ENCODE peak calls at places on chromosome 21, in nine cellular contexts. One of them, this sample, is unnamed.

GRCh38 chr21:29075706-29076447 is 2.4 kb upstream of the CCT8 start:
- DNase-seq in stomach: no peak
- DNase-seq in H9: no peak
- DNase-seq in AG09319: no peak
- DNase-seq in AG09309: no peak
- DNase-seq in nephron progenitor cell: no peak
- DNase-seq in activated B cell treated with CpG ODN at 0.5 μM for 24 hours: no peak
- DNase-seq in HL-60: no peak
- DNase-seq in lower lobe of right lung: no peak
- DNase-seq in this sample: no peak

GRCh38 chr21:32771134-32771523 is 426 bp downstream of the PAXBP1 start:
- DNase-seq in stomach: peak
- DNase-seq in H9: peak
- DNase-seq in AG09319: no peak
- DNase-seq in AG09309: no peak
- DNase-seq in nephron progenitor cell: peak
- DNase-seq in activated B cell treated with CpG ODN at 0.5 μM for 24 hours: no peak
- DNase-seq in HL-60: peak
- DNase-seq in lower lobe of right lung: peak
- DNase-seq in this sample: peak

GRCh38 chr21:29194342-29194741 is 63.9 kb downstream of the MAP3K7CL start:
- DNase-seq in stomach: no peak
- DNase-seq in H9: no peak
- DNase-seq in AG09319: no peak
- DNase-seq in AG09309: no peak
- DNase-seq in nephron progenitor cell: no peak
- DNase-seq in activated B cell treated with CpG ODN at 0.5 μM for 24 hours: no peak
- DNase-seq in HL-60: no peak
- DNase-seq in lower lobe of right lung: no peak
- DNase-seq in this sample: no peak

GRCh38 chr21:38082936-38083335 is 166.7 kb upstream of the KCNJ6 start:
- DNase-seq in stomach: no peak
- DNase-seq in H9: no peak
- DNase-seq in AG09319: no peak
- DNase-seq in AG09309: no peak
- DNase-seq in nephron progenitor cell: no peak
- DNase-seq in activated B cell treated with CpG ODN at 0.5 μM for 24 hours: no peak
- DNase-seq in HL-60: no peak
- DNase-seq in lower lobe of right lung: no peak
- DNase-seq in this sample: no peak

GRCh38 chr21:28235169-28235892 is 757.3 kb downstream of the LTN1 start:
- DNase-seq in stomach: no peak
- DNase-seq in H9: peak
- DNase-seq in AG09319: no peak
- DNase-seq in AG09309: no peak
- DNase-seq in nephron progenitor cell: no peak
- DNase-seq in activated B cell treated with CpG ODN at 0.5 μM for 24 hours: no peak
- DNase-seq in HL-60: peak
- DNase-seq in lower lobe of right lung: peak
- DNase-seq in this sample: no peak

GRCh38 chr21:33643658-33644311 is 1.5 kb downstream of the ITSN1 start:
- DNase-seq in stomach: no peak
- DNase-seq in H9: no peak
- DNase-seq in AG09319: no peak
- DNase-seq in AG09309: no peak
- DNase-seq in nephron progenitor cell: peak
- DNase-seq in activated B cell treated with CpG ODN at 0.5 μM for 24 hours: no peak
- DNase-seq in HL-60: no peak
- DNase-seq in lower lobe of right lung: no peak
- DNase-seq in this sample: no peak

GRCh38 chr21:40166291-40166843 is 299.1 kb downstream of the PCP4 start:
- DNase-seq in stomach: no peak
- DNase-seq in H9: no peak
- DNase-seq in AG09319: no peak
- DNase-seq in AG09309: no peak
- DNase-seq in nephron progenitor cell: no peak
- DNase-seq in activated B cell treated with CpG ODN at 0.5 μM for 24 hours: no peak
- DNase-seq in HL-60: no peak
- DNase-seq in lower lobe of right lung: no peak
- DNase-seq in this sample: no peak

GRCh38 chr21:38290809-38291208 is 34.0 kb downstream of the KCNJ15 start:
- DNase-seq in stomach: no peak
- DNase-seq in H9: no peak
- DNase-seq in AG09319: no peak
- DNase-seq in AG09309: no peak
- DNase-seq in nephron progenitor cell: no peak
- DNase-seq in activated B cell treated with CpG ODN at 0.5 μM for 24 hours: no peak
- DNase-seq in HL-60: no peak
- DNase-seq in lower lobe of right lung: no peak
- DNase-seq in this sample: no peak

GRCh38 chr21:33171584-33172169 is 58.1 kb upstream of the IFNAR2 start:
- DNase-seq in stomach: no peak
- DNase-seq in H9: no peak
- DNase-seq in AG09319: no peak
- DNase-seq in AG09309: no peak
- DNase-seq in nephron progenitor cell: no peak
- DNase-seq in activated B cell treated with CpG ODN at 0.5 μM for 24 hours: no peak
- DNase-seq in HL-60: no peak
- DNase-seq in lower lobe of right lung: no peak
- DNase-seq in this sample: no peak

GRCh38 chr21:38613686-38614085 is 115.4 kb upstream of the ERG start:
- DNase-seq in stomach: no peak
- DNase-seq in H9: no peak
- DNase-seq in AG09319: no peak
- DNase-seq in AG09309: no peak
- DNase-seq in nephron progenitor cell: no peak
- DNase-seq in activated B cell treated with CpG ODN at 0.5 μM for 24 hours: no peak
- DNase-seq in HL-60: no peak
- DNase-seq in lower lobe of right lung: no peak
- DNase-seq in this sample: no peak

GRCh38 chr21:37000381-37000780 is 6.1 kb upstream of the RIPPLY3 start:
- DNase-seq in stomach: no peak
- DNase-seq in H9: no peak
- DNase-seq in AG09319: no peak
- DNase-seq in AG09309: no peak
- DNase-seq in nephron progenitor cell: no peak
- DNase-seq in activated B cell treated with CpG ODN at 0.5 μM for 24 hours: no peak
- DNase-seq in HL-60: no peak
- DNase-seq in lower lobe of right lung: no peak
- DNase-seq in this sample: no peak

DNA sequence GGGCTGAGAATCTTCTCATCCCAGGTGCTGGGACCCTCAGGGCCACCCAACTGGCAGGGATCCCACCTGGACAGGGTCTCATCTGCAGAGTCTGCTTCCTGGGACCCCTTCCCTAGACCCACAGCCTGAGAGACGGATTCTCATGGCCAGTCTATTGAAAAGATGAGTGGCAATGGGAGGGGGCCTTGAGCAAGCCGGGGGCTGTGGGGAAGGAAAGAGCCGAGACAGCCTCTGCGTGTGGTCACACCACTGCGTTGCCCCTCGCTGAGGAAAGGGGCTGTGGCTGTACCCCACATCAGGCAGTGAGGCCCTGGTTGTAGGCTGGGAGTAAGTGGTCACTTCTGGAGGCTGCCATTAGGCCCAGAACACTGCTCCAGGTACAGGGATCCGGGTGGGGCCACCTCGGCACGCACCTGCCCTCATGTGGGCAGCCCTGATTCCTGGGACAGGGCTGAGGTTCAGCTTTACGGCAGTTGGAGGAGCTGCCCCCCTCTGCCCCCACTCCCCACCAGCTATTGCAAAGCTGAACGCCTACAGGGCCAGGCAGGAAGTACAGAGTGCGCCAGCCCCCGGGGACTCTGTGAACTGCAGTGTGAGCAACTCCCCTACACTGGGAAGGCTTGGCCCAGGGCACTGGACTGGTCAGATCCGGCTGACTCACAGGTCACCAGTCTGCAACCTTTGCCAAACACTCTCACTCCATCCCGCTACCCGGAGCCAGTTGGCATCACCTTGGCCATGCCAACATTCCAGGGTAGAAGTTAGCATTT is 106.9 kb downstream of the RIPK4 start:
- DNase-seq in stomach: no peak
- DNase-seq in H9: no peak
- DNase-seq in AG09319: no peak
- DNase-seq in AG09309: no peak
- DNase-seq in nephron progenitor cell: peak
- DNase-seq in activated B cell treated with CpG ODN at 0.5 μM for 24 hours: no peak
- DNase-seq in HL-60: no peak
- DNase-seq in lower lobe of right lung: no peak
- DNase-seq in this sample: no peak
- TF ChIP-seq CTCF in stomach: no peak
- TF ChIP-seq CTCF in H9: no peak
- TF ChIP-seq CTCF in AG09319: no peak
- TF ChIP-seq CTCF in AG09309: no peak
- TF ChIP-seq CTCF in nephron progenitor cell: no peak
- TF ChIP-seq CTCF in activated B cell treated with CpG ODN at 0.5 μM for 24 hours: no peak
- TF ChIP-seq CTCF in HL-60: no peak
- TF ChIP-seq CTCF in lower lobe of right lung: no peak
- TF ChIP-seq CTCF in this sample: peak

GRCh38 chr21:44456207-44456914 is 1.1 kb downstream of the LRRC3 start:
- DNase-seq in stomach: no peak
- DNase-seq in H9: no peak
- DNase-seq in AG09319: no peak
- DNase-seq in AG09309: no peak
- DNase-seq in nephron progenitor cell: no peak
- DNase-seq in activated B cell treated with CpG ODN at 0.5 μM for 24 hours: no peak
- DNase-seq in HL-60: no peak
- DNase-seq in lower lobe of right lung: peak
- DNase-seq in this sample: no peak
- TF ChIP-seq CTCF in stomach: no peak
- TF ChIP-seq CTCF in H9: no peak
- TF ChIP-seq CTCF in AG09319: no peak
- TF ChIP-seq CTCF in AG09309: no peak
- TF ChIP-seq CTCF in nephron progenitor cell: no peak
- TF ChIP-seq CTCF in activated B cell treated with CpG ODN at 0.5 μM for 24 hours: no peak
- TF ChIP-seq CTCF in HL-60: no peak
- TF ChIP-seq CTCF in lower lobe of right lung: no peak
- TF ChIP-seq CTCF in this sample: no peak

GRCh38 chr21:46325073-46325912 is 1.3 kb downstream of the PCNT start:
- DNase-seq in stomach: peak
- DNase-seq in H9: peak
- DNase-seq in AG09319: no peak
- DNase-seq in AG09309: no peak
- DNase-seq in nephron progenitor cell: peak
- DNase-seq in activated B cell treated with CpG ODN at 0.5 μM for 24 hours: no peak
- DNase-seq in HL-60: peak
- DNase-seq in lower lobe of right lung: peak
- DNase-seq in this sample: peak

GRCh38 chr21:46327711-46328110 is 3.8 kb downstream of the PCNT start:
- DNase-seq in stomach: no peak
- DNase-seq in H9: no peak
- DNase-seq in AG09319: no peak
- DNase-seq in AG09309: no peak
- DNase-seq in nephron progenitor cell: no peak
- DNase-seq in activated B cell treated with CpG ODN at 0.5 μM for 24 hours: no peak
- DNase-seq in HL-60: no peak
- DNase-seq in lower lobe of right lung: no peak
- DNase-seq in this sample: no peak

GRCh38 chr21:46328151-46328550 is 4.2 kb downstream of the PCNT start:
- DNase-seq in stomach: no peak
- DNase-seq in H9: no peak
- DNase-seq in AG09319: no peak
- DNase-seq in AG09309: no peak
- DNase-seq in nephron progenitor cell: no peak
- DNase-seq in activated B cell treated with CpG ODN at 0.5 μM for 24 hours: no peak
- DNase-seq in HL-60: no peak
- DNase-seq in lower lobe of right lung: no peak
- DNase-seq in this sample: no peak

GRCh38 chr21:46324390-46325072 is 575 bp downstream of the PCNT start:
- DNase-seq in stomach: peak
- DNase-seq in H9: peak
- DNase-seq in AG09319: peak
- DNase-seq in AG09309: peak
- DNase-seq in nephron progenitor cell: peak
- DNase-seq in activated B cell treated with CpG ODN at 0.5 μM for 24 hours: peak
- DNase-seq in HL-60: peak
- DNase-seq in lower lobe of right lung: peak
- DNase-seq in this sample: peak

DNA sequence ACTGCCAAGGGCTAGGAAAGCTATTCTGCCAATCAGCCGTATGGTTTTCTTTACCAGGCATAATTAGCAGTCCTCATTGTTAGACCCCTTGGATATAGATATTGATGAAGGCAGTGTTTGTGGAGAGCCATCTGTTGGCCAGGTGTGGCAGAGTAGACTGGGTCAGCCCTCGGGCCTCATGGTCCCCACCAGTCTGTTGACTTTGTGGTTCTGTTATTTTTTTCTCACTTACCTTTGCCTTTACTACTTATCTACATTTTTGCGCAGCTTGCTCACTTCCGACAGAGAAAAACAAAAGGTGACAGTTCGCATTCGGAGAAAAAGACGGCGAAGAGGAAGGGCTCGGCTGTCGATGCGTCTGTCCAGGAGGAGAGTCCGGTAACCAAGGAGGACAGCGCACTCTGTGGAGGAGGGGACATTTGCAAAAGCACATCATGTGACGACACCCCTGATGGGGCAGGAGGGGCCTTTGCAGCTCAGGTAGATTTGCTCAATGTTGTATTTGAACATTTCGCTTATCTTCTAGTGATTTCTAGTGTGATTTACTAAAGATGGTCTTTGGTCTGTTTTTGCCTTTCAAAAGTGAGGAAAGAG is 2.3 kb downstream of the PCNT start:
- DNase-seq in stomach: no peak
- DNase-seq in H9: no peak
- DNase-seq in AG09319: no peak
- DNase-seq in AG09309: no peak
- DNase-seq in nephron progenitor cell: no peak
- DNase-seq in activated B cell treated with CpG ODN at 0.5 μM for 24 hours: no peak
- DNase-seq in HL-60: no peak
- DNase-seq in lower lobe of right lung: no peak
- DNase-seq in this sample: no peak
- TF ChIP-seq CTCF in stomach: no peak
- TF ChIP-seq CTCF in H9: peak
- TF ChIP-seq CTCF in AG09319: no peak
- TF ChIP-seq CTCF in AG09309: no peak
- TF ChIP-seq CTCF in nephron progenitor cell: no peak
- TF ChIP-seq CTCF in activated B cell treated with CpG ODN at 0.5 μM for 24 hours: no peak
- TF ChIP-seq CTCF in HL-60: no peak
- TF ChIP-seq CTCF in lower lobe of right lung: no peak
- TF ChIP-seq CTCF in this sample: no peak

DNA sequence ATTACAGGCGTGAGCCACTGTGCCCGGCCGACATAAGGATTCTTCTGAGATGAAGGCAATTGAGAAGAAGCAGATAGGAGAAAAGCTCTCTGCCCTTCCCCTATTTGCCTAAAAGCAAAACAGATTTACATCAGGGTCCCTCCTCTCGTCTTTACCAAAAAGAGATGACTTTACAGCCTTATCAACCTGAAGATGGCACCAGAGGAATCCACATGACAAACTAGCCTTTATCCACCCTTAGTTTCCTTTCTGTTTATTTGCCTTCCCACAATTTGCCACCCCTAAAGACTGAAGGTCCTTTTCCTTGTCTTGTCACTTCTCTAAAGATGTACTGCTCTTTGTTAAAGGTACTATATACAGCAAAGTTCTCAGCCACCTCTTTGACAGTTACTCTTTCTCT is 70.7 kb upstream of the KRTAP19-8 start:
- DNase-seq in stomach: no peak
- DNase-seq in H9: no peak
- DNase-seq in AG09319: no peak
- DNase-seq in AG09309: no peak
- DNase-seq in nephron progenitor cell: no peak
- DNase-seq in activated B cell treated with CpG ODN at 0.5 μM for 24 hours: no peak
- DNase-seq in HL-60: no peak
- DNase-seq in lower lobe of right lung: no peak
- DNase-seq in this sample: no peak
- TF ChIP-seq CTCF in stomach: no peak
- TF ChIP-seq CTCF in H9: peak
- TF ChIP-seq CTCF in AG09319: no peak
- TF ChIP-seq CTCF in AG09309: peak
- TF ChIP-seq CTCF in nephron progenitor cell: no peak
- TF ChIP-seq CTCF in activated B cell treated with CpG ODN at 0.5 μM for 24 hours: no peak
- TF ChIP-seq CTCF in HL-60: no peak
- TF ChIP-seq CTCF in lower lobe of right lung: peak
- TF ChIP-seq CTCF in this sample: peak

GRCh38 chr21:31261759-31262158 is 82.3 kb downstream of the TIAM1 start:
- DNase-seq in stomach: no peak
- DNase-seq in H9: no peak
- DNase-seq in AG09319: no peak
- DNase-seq in AG09309: no peak
- DNase-seq in nephron progenitor cell: no peak
- DNase-seq in activated B cell treated with CpG ODN at 0.5 μM for 24 hours: no peak
- DNase-seq in HL-60: no peak
- DNase-seq in lower lobe of right lung: no peak
- DNase-seq in this sample: no peak
- TF ChIP-seq CTCF in stomach: no peak
- TF ChIP-seq CTCF in H9: no peak
- TF ChIP-seq CTCF in AG09319: no peak
- TF ChIP-seq CTCF in AG09309: no peak
- TF ChIP-seq CTCF in nephron progenitor cell: no peak
- TF ChIP-seq CTCF in activated B cell treated with CpG ODN at 0.5 μM for 24 hours: no peak
- TF ChIP-seq CTCF in HL-60: no peak
- TF ChIP-seq CTCF in lower lobe of right lung: no peak
- TF ChIP-seq CTCF in this sample: no peak